ENCODE peak calls at places on chromosomes 7 and 10, in eight cellular contexts. W, A, F, V, E, K, H and J are unnamed samples.

GRCh38 chr10:75402486-75403143 is 1.1 kb upstream of the ZNF503 start:
- DNase-seq in W (no peak), A (peak), F (peak), V (no peak), E (peak), K (no peak), H (no peak), J (no peak)

GRCh38 chr10:101120884-101121660 is 10.0 kb upstream of the TLX1 start:
- DNase-seq in W (no peak), A (no peak), F (no peak), V (no peak), E (no peak), K (no peak), H (no peak), J (no peak)

GRCh38 chr7:16780586-16780985 is 24.2 kb downstream of the AGR2 start:
- DNase-seq in W (no peak), A (no peak), F (no peak), V (no peak), E (no peak), K (no peak), H (no peak), J (no peak)

GRCh38 chr7:87474533-87475358 is 734 bp downstream of the ABCB4 start:
- DNase-seq in W (peak), A (no peak), F (peak), V (no peak), E (no peak), K (no peak), H (no peak), J (no peak)

GRCh38 chr10:96830511-96831199 is 1.4 kb upstream of the LCOR start:
- DNase-seq in W (peak), A (peak), F (peak), V (peak), E (peak), K (peak), H (peak), J (peak)

GRCh38 chr10:3749597-3750351 is 35.2 kb downstream of the KLF6 start:
- DNase-seq in W (peak), A (peak), F (peak), V (no peak), E (peak), K (peak), H (no peak), J (no peak)

GRCh38 chr7:123864438-123864837 is 19.5 kb downstream of the HYAL4 start:
- DNase-seq in W (no peak), A (no peak), F (no peak), V (no peak), E (no peak), K (no peak), H (no peak), J (no peak)

GRCh38 chr10:44292390-44293002 is 92.4 kb downstream of the CXCL12 start:
- DNase-seq in W (no peak), A (no peak), F (no peak), V (no peak), E (no peak), K (no peak), H (no peak), J (no peak)

GRCh38 chr7:120865191-120865976 is 7.4 kb upstream of the TSPAN12 start:
- DNase-seq in W (no peak), A (no peak), F (no peak), V (no peak), E (no peak), K (no peak), H (no peak), J (no peak)

GRCh38 chr10:62996925-62997324 is 136.2 kb upstream of the NRBF2 start:
- DNase-seq in W (peak), A (no peak), F (peak), V (no peak), E (no peak), K (peak), H (no peak), J (no peak)

GRCh38 chr10:14553434-14553833 is 221.3 kb downstream of the FAM107B start:
- DNase-seq in W (peak), A (no peak), F (no peak), V (no peak), E (no peak), K (peak), H (no peak), J (no peak)

GRCh38 chr7:130346941-130347340 is 2.3 kb downstream of the CPA5 start:
- DNase-seq in W (no peak), A (no peak), F (no peak), V (no peak), E (no peak), K (no peak), H (no peak), J (no peak)

GRCh38 chr10:72419241-72419640 is 64.5 kb upstream of the DNAJB12 start:
- DNase-seq in W (no peak), A (no peak), F (no peak), V (peak), E (no peak), K (no peak), H (no peak), J (no peak)

GRCh38 chr10:12389154-12389734 is 39.9 kb downstream of the CAMK1D start:
- DNase-seq in W (no peak), A (no peak), F (peak), V (no peak), E (no peak), K (no peak), H (no peak), J (no peak)

GRCh38 chr7:603152-603941 is 83.7 kb upstream of the PDGFA start:
- DNase-seq in W (no peak), A (no peak), F (no peak), V (no peak), E (peak), K (no peak), H (no peak), J (no peak)

GRCh38 chr10:69377936-69378335 is 38.8 kb downstream of the TACR2 start:
- DNase-seq in W (no peak), A (no peak), F (peak), V (no peak), E (no peak), K (peak), H (no peak), J (no peak)

GRCh38 chr7:9709211-9709610 is 1264.5 kb upstream of the PHF14 start:
- DNase-seq in W (no peak), A (no peak), F (no peak), V (no peak), E (no peak), K (no peak), H (no peak), J (no peak)

GRCh38 chr10:64555609-64556008 is 1034.4 kb downstream of the REEP3 start:
- DNase-seq in W (no peak), A (no peak), F (no peak), V (no peak), E (no peak), K (no peak), H (no peak), J (no peak)

GRCh38 chr10:107340345-107340744 is 175.8 kb upstream of the SORCS1 start:
- DNase-seq in W (no peak), A (no peak), F (no peak), V (no peak), E (peak), K (no peak), H (no peak), J (no peak)

GRCh38 chr7:141202540-141202939 is 128.7 kb downstream of the TMEM178B start:
- DNase-seq in W (no peak), A (no peak), F (no peak), V (no peak), E (no peak), K (no peak), H (no peak), J (no peak)

GRCh38 chr7:92061154-92061553 is 73.1 kb downstream of the CYP51A1 start:
- DNase-seq in W (peak), A (no peak), F (no peak), V (no peak), E (no peak), K (no peak), H (no peak), J (no peak)

GRCh38 chr10:44706745-44707144 is 204.4 kb upstream of the TMEM72 start:
- DNase-seq in W (peak), A (no peak), F (no peak), V (no peak), E (no peak), K (peak), H (peak), J (no peak)

GRCh38 chr10:116888380-116889055 is 39.2 kb downstream of the ENO4 start:
- DNase-seq in W (peak), A (peak), F (peak), V (no peak), E (peak), K (peak), H (peak), J (no peak)

GRCh38 chr10:110241841-110242240 is 34.4 kb downstream of the MXI1 start:
- DNase-seq in W (no peak), A (no peak), F (no peak), V (no peak), E (no peak), K (no peak), H (no peak), J (no peak)

GRCh38 chr7:107961399-107961798 is 41.6 kb downstream of the LAMB1 start:
- DNase-seq in W (no peak), A (peak), F (peak), V (no peak), E (peak), K (peak), H (no peak), J (no peak)

GRCh38 chr7:140512317-140513000 is 33.2 kb upstream of the MKRN1 start:
- DNase-seq in W (no peak), A (peak), F (peak), V (no peak), E (peak), K (peak), H (peak), J (no peak)

DNA sequence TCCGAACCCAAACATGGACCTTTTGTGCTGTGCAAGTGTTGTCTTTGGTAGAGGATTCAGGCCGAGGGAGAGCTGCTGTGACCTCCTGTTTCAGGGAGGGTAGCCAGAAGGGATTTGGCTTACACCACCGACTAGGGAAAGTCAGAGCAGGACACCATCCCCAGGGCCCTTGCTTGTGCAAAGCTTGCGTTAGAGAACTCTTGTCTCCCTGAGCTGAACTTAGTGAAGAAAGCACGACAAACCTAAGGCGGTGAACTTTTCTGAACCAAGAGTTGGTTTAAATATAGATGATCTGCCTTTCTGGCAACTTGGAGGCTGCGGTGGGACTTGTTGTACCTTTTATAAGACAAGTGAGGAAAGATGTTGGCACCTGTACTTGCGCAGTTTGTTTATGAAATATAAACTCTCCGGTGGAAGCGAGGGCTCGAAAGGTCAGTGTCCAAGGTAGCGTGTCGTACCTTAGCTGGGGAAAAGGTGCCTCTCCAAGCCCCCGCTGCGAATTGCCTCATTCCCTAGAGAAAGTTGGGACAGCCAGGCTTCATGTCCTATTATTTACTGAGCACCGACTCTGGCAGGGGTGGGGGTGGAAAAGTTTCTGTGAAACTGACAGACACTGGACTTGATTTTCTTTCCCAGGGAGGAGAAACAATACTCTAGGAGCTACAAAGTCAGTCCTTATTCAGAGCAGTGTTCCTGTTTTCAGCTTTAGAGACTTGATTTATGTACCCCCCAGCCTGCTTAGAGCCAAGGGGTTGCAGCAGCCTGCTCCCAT is 31.6 kb downstream of the WBP1L start:
- DNase-seq in W (no peak), A (peak), F (peak), V (no peak), E (peak), K (peak), H (no peak), J (no peak)
- H3K4me3 ChIP-seq in W (peak), A (peak), F (peak), V (no peak), E (peak), K (peak), H (no peak), J (no peak)

GRCh38 chr10:8616166-8616565 is 561.7 kb downstream of the GATA3 start:
- DNase-seq in W (no peak), A (no peak), F (no peak), V (no peak), E (no peak), K (no peak), H (no peak), J (no peak)
- H3K4me3 ChIP-seq in W (no peak), A (no peak), F (no peak), V (no peak), E (no peak), K (no peak), H (no peak), J (no peak)

GRCh38 chr7:27110163-27110976 is 7.9 kb upstream of the HOXA2 start:
- DNase-seq in W (peak), A (peak), F (no peak), V (no peak), E (peak), K (peak), H (no peak), J (no peak)
- H3K4me3 ChIP-seq in W (peak), A (peak), F (no peak), V (no peak), E (peak), K (no peak), H (no peak), J (no peak)

DNA sequence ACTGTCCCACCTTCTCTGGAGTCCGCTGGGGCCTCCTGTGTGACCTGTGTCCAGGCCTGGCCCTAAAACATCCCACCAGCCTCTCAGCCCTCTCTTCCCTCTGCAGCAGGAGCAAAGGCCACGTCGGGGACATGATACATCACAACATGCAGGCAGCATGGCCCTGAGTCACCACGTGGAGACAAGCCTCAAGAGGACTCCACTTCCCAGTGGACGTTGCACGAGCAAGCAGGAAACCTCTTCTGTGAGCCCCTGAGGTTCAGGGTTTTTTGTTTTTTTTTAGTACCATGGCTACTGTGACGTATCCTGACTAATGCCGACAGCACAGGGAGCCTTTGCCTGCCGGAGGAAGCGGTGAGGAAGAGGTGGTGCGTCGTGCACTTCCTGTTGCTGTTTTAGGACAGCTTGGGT is 165.9 kb downstream of the DNAJB6 start:
- DNase-seq in W (no peak), A (no peak), F (peak), V (no peak), E (no peak), K (peak), H (no peak), J (peak)
- H3K4me3 ChIP-seq in W (no peak), A (no peak), F (no peak), V (no peak), E (no peak), K (no peak), H (no peak), J (peak)

GRCh38 chr10:19908991-19909699 is 92.9 kb downstream of the PLXDC2 start:
- DNase-seq in W (peak), A (no peak), F (no peak), V (no peak), E (no peak), K (no peak), H (no peak), J (no peak)
- H3K4me3 ChIP-seq in W (no peak), A (no peak), F (no peak), V (no peak), E (no peak), K (no peak), H (no peak), J (no peak)

GRCh38 chr7:42222119-42222518 is 14.9 kb downstream of the GLI3 start:
- DNase-seq in W (no peak), A (no peak), F (no peak), V (no peak), E (no peak), K (no peak), H (no peak), J (no peak)

GRCh38 chr7:42221304-42221703 is 15.7 kb downstream of the GLI3 start:
- DNase-seq in W (no peak), A (no peak), F (no peak), V (no peak), E (no peak), K (no peak), H (no peak), J (no peak)

GRCh38 chr7:42224391-42225003 is 12.5 kb downstream of the GLI3 start:
- DNase-seq in W (no peak), A (no peak), F (no peak), V (no peak), E (no peak), K (no peak), H (no peak), J (no peak)

GRCh38 chr7:42219447-42219846 is 17.6 kb downstream of the GLI3 start:
- DNase-seq in W (peak), A (no peak), F (no peak), V (no peak), E (no peak), K (peak), H (no peak), J (no peak)

GRCh38 chr7:42222891-42223290 is 14.1 kb downstream of the GLI3 start:
- DNase-seq in W (no peak), A (no peak), F (no peak), V (no peak), E (no peak), K (peak), H (no peak), J (no peak)
- H3K4me3 ChIP-seq in W (no peak), A (no peak), F (no peak), V (no peak), E (no peak), K (no peak), H (no peak), J (no peak)

DNA sequence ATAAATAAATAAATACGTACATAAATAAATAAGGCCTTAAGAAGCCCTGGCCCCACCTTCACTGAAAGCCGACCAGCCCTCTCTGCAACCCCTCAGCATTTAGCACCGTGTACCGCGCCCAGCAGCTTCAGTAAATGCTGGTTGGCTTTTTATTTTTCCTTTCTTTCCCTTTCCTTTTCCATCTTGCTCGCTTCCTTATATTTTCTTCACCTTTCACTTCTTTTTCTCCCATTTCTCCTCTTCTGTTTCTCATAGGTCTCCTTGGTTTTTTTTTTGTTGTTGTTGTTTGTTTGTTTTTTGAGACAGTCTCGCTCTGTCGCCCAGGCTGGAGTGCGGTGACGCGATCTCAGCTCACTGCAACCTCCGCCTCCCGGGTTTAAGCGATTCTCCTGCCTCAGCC is 11.2 kb downstream of the ZAN start:
- DNase-seq in W (no peak), A (no peak), F (no peak), V (no peak), E (no peak), K (no peak), H (no peak), J (no peak)
- H3K4me3 ChIP-seq in W (no peak), A (no peak), F (no peak), V (no peak), E (no peak), K (no peak), H (peak), J (no peak)

GRCh38 chr7:116955340-116955739 is 2.0 kb downstream of the ST7 start:
- DNase-seq in W (no peak), A (no peak), F (no peak), V (no peak), E (no peak), K (no peak), H (no peak), J (no peak)
- H3K4me3 ChIP-seq in W (peak), A (no peak), F (peak), V (no peak), E (peak), K (no peak), H (peak), J (no peak)

GRCh38 chr10:51046668-51047067 is 27.6 kb upstream of the PRKG1 start:
- DNase-seq in W (no peak), A (no peak), F (no peak), V (no peak), E (no peak), K (peak), H (no peak), J (no peak)
- H3K4me3 ChIP-seq in W (no peak), A (no peak), F (no peak), V (no peak), E (no peak), K (no peak), H (no peak), J (no peak)

GRCh38 chr10:103733002-103733419 is 122.4 kb downstream of the SH3PXD2A start:
- DNase-seq in W (no peak), A (no peak), F (no peak), V (no peak), E (no peak), K (no peak), H (no peak), J (no peak)
- H3K4me3 ChIP-seq in W (no peak), A (no peak), F (no peak), V (no peak), E (no peak), K (no peak), H (no peak), J (no peak)